ENCODE peak calls at places on chromosomes 2 and 18, in eight cellular contexts. One of them, this sample, is unnamed.

GRCh38 chr2:21972580-21972979 is 848.8 kb downstream of the TDRD15 start:
- DNase-seq in body of pancreas: no peak
- DNase-seq in CD8-positive, alpha-beta memory T cell: no peak
- DNase-seq in CD8-positive, alpha-beta T cell: no peak
- DNase-seq in heart right ventricle: no peak
- DNase-seq in upper lobe of left lung: no peak
- DNase-seq in upper lobe of right lung: no peak
- DNase-seq in HepG2: no peak
- DNase-seq in this sample: no peak

GRCh38 chr18:12694032-12694431 is 8.5 kb downstream of the CEP76 start:
- DNase-seq in body of pancreas: no peak
- DNase-seq in CD8-positive, alpha-beta memory T cell: no peak
- DNase-seq in CD8-positive, alpha-beta T cell: no peak
- DNase-seq in heart right ventricle: no peak
- DNase-seq in upper lobe of left lung: no peak
- DNase-seq in upper lobe of right lung: no peak
- DNase-seq in HepG2: peak; percentile 55
- DNase-seq in this sample: peak; percentile 21

GRCh38 chr2:63700276-63700675 is 111.5 kb downstream of the MDH1 start:
- DNase-seq in body of pancreas: no peak
- DNase-seq in CD8-positive, alpha-beta memory T cell: no peak
- DNase-seq in CD8-positive, alpha-beta T cell: no peak
- DNase-seq in heart right ventricle: no peak
- DNase-seq in upper lobe of left lung: no peak
- DNase-seq in upper lobe of right lung: no peak
- DNase-seq in HepG2: no peak
- DNase-seq in this sample: no peak

GRCh38 chr2:168594778-168595177 is 138.7 kb downstream of the CERS6 start:
- DNase-seq in body of pancreas: no peak
- DNase-seq in CD8-positive, alpha-beta memory T cell: no peak
- DNase-seq in CD8-positive, alpha-beta T cell: no peak
- DNase-seq in heart right ventricle: no peak
- DNase-seq in upper lobe of left lung: no peak
- DNase-seq in upper lobe of right lung: no peak
- DNase-seq in HepG2: no peak
- DNase-seq in this sample: no peak

GRCh38 chr2:217335341-217335966 is 475.6 kb upstream of the TNP1 start:
- DNase-seq in body of pancreas: no peak
- DNase-seq in CD8-positive, alpha-beta memory T cell: no peak
- DNase-seq in CD8-positive, alpha-beta T cell: no peak
- DNase-seq in heart right ventricle: no peak
- DNase-seq in upper lobe of left lung: no peak
- DNase-seq in upper lobe of right lung: no peak
- DNase-seq in HepG2: peak; percentile 60
- DNase-seq in this sample: peak; percentile 96

GRCh38 chr2:158025263-158025996 is 76.2 kb upstream of the UPP2 start:
- DNase-seq in body of pancreas: no peak
- DNase-seq in CD8-positive, alpha-beta memory T cell: no peak
- DNase-seq in CD8-positive, alpha-beta T cell: no peak
- DNase-seq in heart right ventricle: no peak
- DNase-seq in upper lobe of left lung: no peak
- DNase-seq in upper lobe of right lung: no peak
- DNase-seq in HepG2: peak; percentile 11
- DNase-seq in this sample: no peak

GRCh38 chr2:58655152-58655551 is 414.0 kb upstream of the FANCL start:
- DNase-seq in body of pancreas: no peak
- DNase-seq in CD8-positive, alpha-beta memory T cell: no peak
- DNase-seq in CD8-positive, alpha-beta T cell: no peak
- DNase-seq in heart right ventricle: no peak
- DNase-seq in upper lobe of left lung: no peak
- DNase-seq in upper lobe of right lung: no peak
- DNase-seq in HepG2: no peak
- DNase-seq in this sample: no peak

GRCh38 chr18:45403341-45404049 is 211.8 kb upstream of the SLC14A2 start:
- DNase-seq in body of pancreas: no peak
- DNase-seq in CD8-positive, alpha-beta memory T cell: no peak
- DNase-seq in CD8-positive, alpha-beta T cell: no peak
- DNase-seq in heart right ventricle: no peak
- DNase-seq in upper lobe of left lung: no peak
- DNase-seq in upper lobe of right lung: no peak
- DNase-seq in HepG2: no peak
- DNase-seq in this sample: no peak

GRCh38 chr18:22477222-22477621 is 59.5 kb upstream of the CTAGE1 start:
- DNase-seq in body of pancreas: no peak
- DNase-seq in CD8-positive, alpha-beta memory T cell: no peak
- DNase-seq in CD8-positive, alpha-beta T cell: no peak
- DNase-seq in heart right ventricle: no peak
- DNase-seq in upper lobe of left lung: no peak
- DNase-seq in upper lobe of right lung: no peak
- DNase-seq in HepG2: no peak
- DNase-seq in this sample: no peak

GRCh38 chr2:129431881-129432280 is 547.6 kb upstream of the RAB6C start:
- DNase-seq in body of pancreas: no peak
- DNase-seq in CD8-positive, alpha-beta memory T cell: no peak
- DNase-seq in CD8-positive, alpha-beta T cell: no peak
- DNase-seq in heart right ventricle: no peak
- DNase-seq in upper lobe of left lung: no peak
- DNase-seq in upper lobe of right lung: no peak
- DNase-seq in HepG2: no peak
- DNase-seq in this sample: no peak

GRCh38 chr2:200335657-200336056 is 29.2 kb downstream of the SPATS2L start:
- DNase-seq in body of pancreas: no peak
- DNase-seq in CD8-positive, alpha-beta memory T cell: no peak
- DNase-seq in CD8-positive, alpha-beta T cell: no peak
- DNase-seq in heart right ventricle: no peak
- DNase-seq in upper lobe of left lung: no peak
- DNase-seq in upper lobe of right lung: no peak
- DNase-seq in HepG2: peak; percentile 31
- DNase-seq in this sample: peak; percentile 47

GRCh38 chr2:43924463-43924862 is 71.3 kb downstream of the LRPPRC start:
- DNase-seq in body of pancreas: no peak
- DNase-seq in CD8-positive, alpha-beta memory T cell: no peak
- DNase-seq in CD8-positive, alpha-beta T cell: no peak
- DNase-seq in heart right ventricle: no peak
- DNase-seq in upper lobe of left lung: no peak
- DNase-seq in upper lobe of right lung: no peak
- DNase-seq in HepG2: no peak
- DNase-seq in this sample: no peak

GRCh38 chr2:61671561-61672315 is 133.6 kb upstream of the XPO1 start:
- DNase-seq in body of pancreas: no peak
- DNase-seq in CD8-positive, alpha-beta memory T cell: no peak
- DNase-seq in CD8-positive, alpha-beta T cell: no peak
- DNase-seq in heart right ventricle: no peak
- DNase-seq in upper lobe of left lung: no peak
- DNase-seq in upper lobe of right lung: no peak
- DNase-seq in HepG2: peak; percentile 39
- DNase-seq in this sample: no peak

GRCh38 chr2:164784376-164784775 is 57.2 kb downstream of the COBLL1 start:
- DNase-seq in body of pancreas: no peak
- DNase-seq in CD8-positive, alpha-beta memory T cell: no peak
- DNase-seq in CD8-positive, alpha-beta T cell: no peak
- DNase-seq in heart right ventricle: no peak
- DNase-seq in upper lobe of left lung: no peak
- DNase-seq in upper lobe of right lung: no peak
- DNase-seq in HepG2: no peak
- DNase-seq in this sample: no peak

GRCh38 chr18:3579701-3580100 is 129.7 kb downstream of the TGIF1 start:
- DNase-seq in body of pancreas: no peak
- DNase-seq in CD8-positive, alpha-beta memory T cell: no peak
- DNase-seq in CD8-positive, alpha-beta T cell: no peak
- DNase-seq in heart right ventricle: no peak
- DNase-seq in upper lobe of left lung: no peak
- DNase-seq in upper lobe of right lung: no peak
- DNase-seq in HepG2: no peak
- DNase-seq in this sample: no peak

GRCh38 chr2:38748857-38749804 is 2.0 kb downstream of the SRSF7 start:
- DNase-seq in body of pancreas: no peak
- DNase-seq in CD8-positive, alpha-beta memory T cell: no peak
- DNase-seq in CD8-positive, alpha-beta T cell: no peak
- DNase-seq in heart right ventricle: no peak
- DNase-seq in upper lobe of left lung: no peak
- DNase-seq in upper lobe of right lung: no peak
- DNase-seq in HepG2: no peak
- DNase-seq in this sample: no peak
- H3K36me3 ChIP-seq in body of pancreas: peaks cover 24% of the 10 kb centered on the region
- H3K36me3 ChIP-seq in CD8-positive, alpha-beta memory T cell: peaks cover 56% of the 10 kb centered on the region
- H3K36me3 ChIP-seq in CD8-positive, alpha-beta T cell: peaks cover 56% of the 10 kb centered on the region
- H3K36me3 ChIP-seq in heart right ventricle: peaks cover 54% of the 10 kb centered on the region
- H3K36me3 ChIP-seq in upper lobe of left lung: peaks cover 48% of the 10 kb centered on the region
- H3K36me3 ChIP-seq in upper lobe of right lung: peaks cover 56% of the 10 kb centered on the region
- H3K36me3 ChIP-seq in HepG2: peaks cover 15% of the 10 kb centered on the region
- H3K36me3 ChIP-seq in this sample: peaks cover 27% of the 10 kb centered on the region

GRCh38 chr2:136118819-136119716 is 1.1 kb upstream of the CXCR4 start:
- DNase-seq in body of pancreas: no peak
- DNase-seq in CD8-positive, alpha-beta memory T cell: peak; percentile 83
- DNase-seq in CD8-positive, alpha-beta T cell: peak; percentile 92
- DNase-seq in heart right ventricle: peak; percentile 61
- DNase-seq in upper lobe of left lung: peak; percentile 80
- DNase-seq in upper lobe of right lung: peak; percentile 87
- DNase-seq in HepG2: no peak
- DNase-seq in this sample: peak; percentile 62

GRCh38 chr2:136116813-136117390 is 1.0 kb downstream of the CXCR4 start:
- DNase-seq in body of pancreas: no peak
- DNase-seq in CD8-positive, alpha-beta memory T cell: peak; percentile 64
- DNase-seq in CD8-positive, alpha-beta T cell: peak; percentile 62
- DNase-seq in heart right ventricle: peak; percentile 49
- DNase-seq in upper lobe of left lung: no peak
- DNase-seq in upper lobe of right lung: peak; percentile 80
- DNase-seq in HepG2: no peak
- DNase-seq in this sample: no peak

GRCh38 chr2:136117391-136117841 is 533 bp downstream of the CXCR4 start:
- DNase-seq in body of pancreas: no peak
- DNase-seq in CD8-positive, alpha-beta memory T cell: no peak
- DNase-seq in CD8-positive, alpha-beta T cell: peak; percentile 60
- DNase-seq in heart right ventricle: peak; percentile 49
- DNase-seq in upper lobe of left lung: no peak
- DNase-seq in upper lobe of right lung: peak; percentile 81
- DNase-seq in HepG2: no peak
- DNase-seq in this sample: no peak

GRCh38 chr2:136119717-136120675 is 2.0 kb upstream of the CXCR4 start:
- DNase-seq in body of pancreas: no peak
- DNase-seq in CD8-positive, alpha-beta memory T cell: no peak
- DNase-seq in CD8-positive, alpha-beta T cell: no peak
- DNase-seq in heart right ventricle: no peak
- DNase-seq in upper lobe of left lung: no peak
- DNase-seq in upper lobe of right lung: no peak
- DNase-seq in HepG2: no peak
- DNase-seq in this sample: no peak

GRCh38 chr2:136117909-136118818 is at the start of gene CXCR4:
- DNase-seq in body of pancreas: peak; percentile 44
- DNase-seq in CD8-positive, alpha-beta memory T cell: peak; percentile 85
- DNase-seq in CD8-positive, alpha-beta T cell: peak; percentile 94
- DNase-seq in heart right ventricle: peak; percentile 76
- DNase-seq in upper lobe of left lung: peak; percentile 79
- DNase-seq in upper lobe of right lung: peak; percentile 91
- DNase-seq in HepG2: no peak
- DNase-seq in this sample: peak; percentile 60
- H3K27ac ChIP-seq in body of pancreas: peak within 1 kb of the TSS; percentile 28
- H3K27ac ChIP-seq in CD8-positive, alpha-beta memory T cell: peak within 1 kb of the TSS; percentile 98
- H3K27ac ChIP-seq in CD8-positive, alpha-beta T cell: peak within 1 kb of the TSS; percentile 100
- H3K27ac ChIP-seq in heart right ventricle: peak within 1 kb of the TSS; percentile 38
- H3K27ac ChIP-seq in upper lobe of left lung: peak within 1 kb of the TSS; percentile 71
- H3K27ac ChIP-seq in upper lobe of right lung: peak within 1 kb of the TSS; percentile 85
- H3K27ac ChIP-seq in HepG2: no peak within 1 kb of the TSS
- H3K27ac ChIP-seq in this sample: peak within 1 kb of the TSS; percentile 63

DNA sequence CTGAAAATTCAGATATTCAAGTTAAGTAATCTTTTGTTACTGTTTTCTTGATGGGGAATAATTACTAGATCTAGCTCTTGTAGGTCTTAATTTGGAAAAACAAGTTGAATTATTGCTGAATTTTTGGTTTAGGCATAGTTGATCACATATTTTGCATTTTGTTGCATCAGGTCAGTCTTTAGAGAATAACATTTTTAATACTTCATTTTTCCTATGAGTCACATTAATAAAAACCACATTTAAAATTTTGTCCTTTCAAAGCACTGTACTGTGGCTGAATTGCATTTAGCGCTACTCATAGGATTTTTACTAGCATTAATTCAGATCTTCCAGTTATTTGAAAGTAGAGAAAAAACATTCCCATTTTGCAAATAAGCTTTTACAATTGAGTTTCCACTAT is 23.2 kb downstream of the MAP4K4 start:
- DNase-seq in body of pancreas: no peak
- DNase-seq in CD8-positive, alpha-beta memory T cell: no peak
- DNase-seq in CD8-positive, alpha-beta T cell: no peak
- DNase-seq in heart right ventricle: no peak
- DNase-seq in upper lobe of left lung: no peak
- DNase-seq in upper lobe of right lung: no peak
- DNase-seq in HepG2: no peak
- DNase-seq in this sample: no peak
- H3K4me1 ChIP-seq in body of pancreas: no peaks in the 10 kb centered on the region
- H3K4me1 ChIP-seq in CD8-positive, alpha-beta memory T cell: peaks cover 98% of the 10 kb centered on the region
- H3K4me1 ChIP-seq in CD8-positive, alpha-beta T cell: peaks cover 99% of the 10 kb centered on the region
- H3K4me1 ChIP-seq in heart right ventricle: peaks cover 4% of the 10 kb centered on the region
- H3K4me1 ChIP-seq in upper lobe of left lung: peaks cover 25% of the 10 kb centered on the region
- H3K4me1 ChIP-seq in upper lobe of right lung: peaks cover 37% of the 10 kb centered on the region
- H3K4me1 ChIP-seq in HepG2: peaks cover 89% of the 10 kb centered on the region
- H3K4me1 ChIP-seq in this sample: peaks cover 12% of the 10 kb centered on the region

DNA sequence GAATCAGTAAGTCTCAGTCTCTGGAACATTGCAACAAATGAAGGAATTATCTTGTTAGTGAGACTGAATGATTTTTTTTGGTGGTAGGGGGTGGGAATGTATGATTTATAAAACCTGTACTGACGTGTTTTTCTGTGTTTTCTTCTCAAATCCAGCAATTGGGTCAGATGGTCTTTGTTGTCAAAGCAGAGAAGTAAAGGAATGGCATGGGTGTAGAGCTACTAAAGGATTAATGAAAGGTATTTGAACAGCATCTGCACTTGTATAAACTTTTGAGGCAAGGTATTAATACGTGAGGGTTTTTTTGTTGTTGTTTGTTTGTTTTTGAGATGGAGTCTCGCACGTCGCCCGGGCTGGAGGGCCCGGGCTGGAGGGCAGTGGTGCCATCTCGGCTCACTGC is 10.7 kb downstream of the DDX1 start:
- DNase-seq in body of pancreas: no peak
- DNase-seq in CD8-positive, alpha-beta memory T cell: no peak
- DNase-seq in CD8-positive, alpha-beta T cell: no peak
- DNase-seq in heart right ventricle: no peak
- DNase-seq in upper lobe of left lung: no peak
- DNase-seq in upper lobe of right lung: no peak
- DNase-seq in HepG2: no peak
- DNase-seq in this sample: no peak
- H3K36me3 ChIP-seq in body of pancreas: peaks cover 82% of the 10 kb centered on the region
- H3K36me3 ChIP-seq in CD8-positive, alpha-beta memory T cell: peaks cover 73% of the 10 kb centered on the region
- H3K36me3 ChIP-seq in CD8-positive, alpha-beta T cell: peaks cover 81% of the 10 kb centered on the region
- H3K36me3 ChIP-seq in heart right ventricle: peaks cover 100% of the 10 kb centered on the region
- H3K36me3 ChIP-seq in upper lobe of left lung: peaks cover 87% of the 10 kb centered on the region
- H3K36me3 ChIP-seq in upper lobe of right lung: peaks cover 100% of the 10 kb centered on the region
- H3K36me3 ChIP-seq in HepG2: peaks cover 41% of the 10 kb centered on the region
- H3K36me3 ChIP-seq in this sample: peaks cover 47% of the 10 kb centered on the region

DNA sequence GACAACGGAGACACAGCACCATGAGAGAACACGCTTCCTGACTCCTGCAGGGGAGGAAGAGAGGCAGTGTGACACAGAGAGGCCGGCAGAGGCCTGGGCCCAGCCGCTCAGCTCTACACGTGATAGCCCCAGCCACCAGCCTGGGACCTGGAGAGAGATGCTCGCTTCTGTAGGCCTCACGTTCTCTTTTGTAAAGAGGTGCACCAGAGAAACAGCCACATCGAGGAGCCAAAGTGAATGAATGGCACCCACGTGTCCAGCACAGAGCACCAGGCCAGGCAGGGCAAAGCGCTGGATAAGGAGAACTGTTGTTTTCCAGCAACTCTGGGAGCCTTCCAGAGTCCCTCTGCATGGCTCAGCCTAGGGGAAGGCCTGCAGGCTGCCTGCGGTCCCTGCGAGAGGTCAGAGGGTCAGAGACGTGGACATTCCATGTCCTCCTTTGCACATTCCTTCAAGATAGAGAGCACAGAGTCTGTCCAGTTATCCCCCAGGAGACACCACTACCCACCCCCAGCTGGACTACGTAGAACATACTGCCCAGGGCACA is 14.2 kb downstream of the LIMS2 start:
- DNase-seq in body of pancreas: no peak
- DNase-seq in CD8-positive, alpha-beta memory T cell: no peak
- DNase-seq in CD8-positive, alpha-beta T cell: no peak
- DNase-seq in heart right ventricle: peak; percentile 13
- DNase-seq in upper lobe of left lung: peak; percentile 17
- DNase-seq in upper lobe of right lung: peak; percentile 54
- DNase-seq in HepG2: no peak
- DNase-seq in this sample: no peak
- H3K27ac ChIP-seq in body of pancreas: peak overlapping the region; percentile 39
- H3K27ac ChIP-seq in CD8-positive, alpha-beta memory T cell: no peak overlapping the region
- H3K27ac ChIP-seq in CD8-positive, alpha-beta T cell: no peak overlapping the region
- H3K27ac ChIP-seq in heart right ventricle: peak overlapping the region; percentile 82
- H3K27ac ChIP-seq in upper lobe of left lung: peak overlapping the region; percentile 88
- H3K27ac ChIP-seq in upper lobe of right lung: peak overlapping the region; percentile 73
- H3K27ac ChIP-seq in HepG2: no peak overlapping the region
- H3K27ac ChIP-seq in this sample: peak overlapping the region; percentile 43

This sample was measured in small intestine.